ENCODE peak calls at places on chromosomes 13 and 19, in six cellular contexts. T, C, R, B, H and G are unnamed samples.

GRCh38 chr19:45428385-45429231 is 4.9 kb upstream of the ERCC1 start:
- DNase-seq in H (peak), B (peak), R (peak), C (no peak), T (no peak), G (no peak)

GRCh38 chr19:45291834-45292233 is 30.8 kb downstream of the CKM start:
- DNase-seq in B (no peak), T (no peak), H (no peak), C (no peak), R (no peak), G (no peak)

GRCh38 chr19:4589579-4590410 is 30.3 kb upstream of the SEMA6B start:
- DNase-seq in H (peak), B (peak), C (no peak), T (no peak), R (peak), G (no peak)

GRCh38 chr13:31242935-31243334 is 43.2 kb downstream of the B3GLCT start:
- DNase-seq in B (no peak), R (no peak), C (no peak), T (no peak), H (no peak), G (no peak)

GRCh38 chr19:39432677-39433025 is 3.1 kb downstream of the RPS16 start:
- DNase-seq in T (no peak), R (no peak), H (no peak), B (no peak), C (no peak), G (no peak)

GRCh38 chr13:107883561-107884175 is 331.7 kb downstream of the LIG4 start:
- DNase-seq in H (no peak), T (no peak), C (no peak), R (no peak), B (peak), G (no peak)

GRCh38 chr19:4457654-4458406 is at the start of gene UBXN6:
- DNase-seq in T (peak), R (peak), C (peak), H (peak), B (peak), G (peak)

GRCh38 chr13:105847532-105848295 is 687.7 kb downstream of the EFNB2 start:
- DNase-seq in B (peak), R (no peak), T (no peak), H (no peak), C (no peak), G (no peak)

GRCh38 chr13:29140277-29140676 is 320.1 kb downstream of the MTUS2 start:
- DNase-seq in C (no peak), T (no peak), H (peak), R (peak), B (no peak), G (no peak)

GRCh38 chr13:19864018-19864338 is 529 bp upstream of the ZMYM5 start:
- DNase-seq in H (no peak), T (peak), B (no peak), C (no peak), R (peak), G (no peak)

GRCh38 chr19:37519890-37520289 is 13.2 kb downstream of the ZNF793 start:
- DNase-seq in H (no peak), T (no peak), C (no peak), R (no peak), B (peak), G (peak)

GRCh38 chr19:42468273-42468796 is 25.6 kb upstream of the CXCL17 start:
- DNase-seq in B (peak), R (no peak), T (peak), H (no peak), C (no peak), G (peak)

GRCh38 chr13:108095036-108095435 is 120.3 kb downstream of the LIG4 start:
- DNase-seq in C (no peak), R (no peak), T (no peak), H (no peak), B (no peak), G (no peak)

GRCh38 chr13:20492036-20492435 is 33.6 kb downstream of the CRYL1 start:
- DNase-seq in T (no peak), B (peak), R (no peak), H (no peak), C (no peak), G (no peak)

GRCh38 chr13:94169783-94170513 is 309.5 kb downstream of the DCT start:
- DNase-seq in R (no peak), H (no peak), T (no peak), B (no peak), C (peak), G (no peak)

GRCh38 chr19:55255618-55256423 is 3.0 kb downstream of the PPP6R1 start:
- DNase-seq in R (no peak), H (no peak), T (no peak), B (peak), C (no peak), G (no peak)

GRCh38 chr13:38417727-38418126 is 68.1 kb downstream of the UFM1 start:
- DNase-seq in B (peak), H (no peak), R (no peak), C (no peak), T (no peak), G (peak)

GRCh38 chr13:51096131-51096530 is 14.9 kb downstream of the C13orf42 start:
- DNase-seq in T (no peak), B (no peak), H (peak), R (no peak), C (no peak), G (no peak)

GRCh38 chr13:105805866-105806265 is 729.6 kb downstream of the EFNB2 start:
- DNase-seq in R (no peak), T (no peak), H (no peak), C (no peak), B (no peak), G (no peak)

GRCh38 chr19:38285567-38285966 is 18.5 kb upstream of the C19orf33 start:
- DNase-seq in R (no peak), T (no peak), B (peak), C (no peak), H (no peak), G (no peak)

GRCh38 chr13:100387416-100387815 is 201.2 kb downstream of the GGACT start:
- DNase-seq in R (no peak), C (no peak), B (no peak), H (no peak), T (no peak), G (no peak)

GRCh38 chr13:37369618-37370017 is 228.9 kb downstream of the POSTN start:
- DNase-seq in C (no peak), R (no peak), H (no peak), T (no peak), B (no peak), G (no peak)

GRCh38 chr19:36986601-36987000 is 70.5 kb downstream of the ZNF568 start:
- DNase-seq in C (no peak), R (no peak), T (no peak), B (no peak), H (no peak), G (no peak)

GRCh38 chr13:76632388-76633044 is 253.7 kb downstream of the KCTD12 start:
- DNase-seq in T (no peak), R (no peak), C (no peak), B (no peak), H (peak), G (no peak)

GRCh38 chr13:111951982-111952565 is 114.9 kb upstream of the SOX1 start:
- DNase-seq in H (no peak), C (no peak), T (no peak), R (no peak), B (no peak), G (no peak)

GRCh38 chr13:76709851-76710250 is 176.4 kb downstream of the KCTD12 start:
- DNase-seq in T (no peak), H (no peak), C (no peak), R (no peak), B (no peak), G (no peak)

GRCh38 chr19:51751655-51752054 is at the start of gene FPR1:
- DNase-seq in B (peak), H (no peak), R (no peak), T (no peak), C (no peak), G (peak)

GRCh38 chr19:24159707-24160106 is 72.7 kb downstream of the ZNF254 start:
- DNase-seq in T (no peak), H (no peak), C (no peak), B (peak), R (no peak), G (peak)

GRCh38 chr13:113192902-113193301 is 15.6 kb downstream of the PCID2 start:
- DNase-seq in H (no peak), R (no peak), C (no peak), T (no peak), B (peak), G (peak)

GRCh38 chr13:95228130-95228529 is 73.1 kb downstream of the ABCC4 start:
- DNase-seq in T (no peak), H (no peak), C (no peak), B (no peak), R (no peak), G (no peak)

GRCh38 chr13:71685072-71685471 is 181.9 kb downstream of the DACH1 start:
- DNase-seq in B (no peak), C (no peak), T (no peak), R (no peak), H (no peak), G (no peak)

DNA sequence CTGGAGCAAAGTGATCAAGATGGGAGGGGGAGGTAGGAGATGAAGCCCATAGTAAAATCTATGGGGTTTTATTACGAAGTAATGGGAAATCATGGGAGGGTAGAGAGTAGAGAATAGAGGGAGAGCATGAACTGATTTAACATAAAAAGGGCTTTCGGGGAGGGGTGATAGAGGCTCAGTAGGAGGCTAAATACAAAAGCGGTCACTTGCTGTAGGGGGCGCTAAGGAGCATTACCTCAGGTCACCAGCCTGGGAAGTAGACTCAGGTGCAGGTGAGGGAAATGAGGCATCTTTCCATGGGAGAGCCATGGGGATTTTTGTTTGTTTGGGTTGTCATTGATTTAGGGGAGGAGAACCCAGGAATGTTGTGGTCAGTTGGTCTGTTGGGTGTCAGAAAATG is 14.1 kb downstream of the KRTDAP start:
- DNase-seq in C (no peak), H (no peak), R (no peak), B (no peak), T (no peak), G (no peak)
- TF ChIP-seq CTCF in C (no peak), H (peak), R (no peak), B (peak), T (no peak), G (no peak)

DNA sequence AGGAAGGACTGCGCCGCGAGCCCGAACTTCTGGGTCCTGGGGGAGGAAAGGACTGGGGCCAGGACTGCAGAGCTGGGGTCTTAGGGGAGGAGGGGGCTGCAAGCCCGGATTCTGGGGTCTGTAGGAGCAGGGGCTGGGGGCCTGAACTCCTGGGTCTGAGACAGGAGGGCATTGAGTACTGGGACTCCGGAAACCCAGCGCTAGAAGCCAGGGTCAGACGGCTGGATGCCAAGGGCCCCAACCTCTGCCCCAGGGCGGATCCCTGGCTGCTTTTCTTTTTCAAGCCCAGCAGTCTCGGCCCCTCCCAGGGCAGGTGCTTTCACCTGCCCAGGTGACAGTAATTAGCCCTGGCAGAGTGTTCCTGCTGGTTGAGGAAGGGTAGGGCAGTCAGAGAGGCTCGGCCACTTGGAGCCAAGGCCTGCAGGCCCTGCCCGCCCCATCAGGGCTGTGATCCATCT is 2.3 kb downstream of the MYH14 start:
- DNase-seq in T (peak), R (no peak), C (peak), H (no peak), B (no peak), G (no peak)
- H3K27ac ChIP-seq in T (peak), R (peak), C (peak), H (no peak), B (peak), G (no peak)

GRCh38 chr19:32313866-32314265 is 31.5 kb upstream of the ZNF507 start:
- DNase-seq in H (no peak), C (no peak), B (no peak), R (no peak), T (no peak), G (no peak)

GRCh38 chr19:32322541-32322940 is 22.9 kb upstream of the ZNF507 start:
- DNase-seq in H (no peak), C (no peak), T (no peak), B (peak), R (no peak), G (no peak)

GRCh38 chr19:32316034-32316433 is 29.4 kb upstream of the ZNF507 start:
- DNase-seq in R (no peak), H (peak), C (no peak), T (no peak), B (no peak), G (no peak)

GRCh38 chr19:32317045-32317444 is 28.4 kb upstream of the ZNF507 start:
- DNase-seq in H (no peak), T (no peak), B (no peak), C (no peak), R (no peak), G (no peak)

GRCh38 chr19:32318884-32319520 is 26.4 kb upstream of the ZNF507 start:
- DNase-seq in C (no peak), B (peak), R (no peak), H (peak), T (no peak), G (peak)
- TF ChIP-seq CTCF in C (no peak), B (peak), R (peak), H (peak), T (no peak), G (no peak)

GRCh38 chr19:33904681-33905080 is 108.0 kb downstream of the KCTD15 start:
- DNase-seq in C (peak), B (peak), H (peak), R (no peak), T (no peak), G (peak)

GRCh38 chr19:33906578-33907335 is 110.1 kb downstream of the KCTD15 start:
- DNase-seq in T (no peak), R (peak), H (no peak), B (no peak), C (peak), G (peak)

GRCh38 chr19:33905473-33905936 is 108.8 kb downstream of the KCTD15 start:
- DNase-seq in C (peak), B (peak), R (peak), T (peak), H (peak), G (no peak)

GRCh38 chr19:33903489-33903850 is 106.8 kb downstream of the KCTD15 start:
- DNase-seq in C (no peak), B (no peak), T (no peak), R (no peak), H (no peak), G (no peak)

DNA sequence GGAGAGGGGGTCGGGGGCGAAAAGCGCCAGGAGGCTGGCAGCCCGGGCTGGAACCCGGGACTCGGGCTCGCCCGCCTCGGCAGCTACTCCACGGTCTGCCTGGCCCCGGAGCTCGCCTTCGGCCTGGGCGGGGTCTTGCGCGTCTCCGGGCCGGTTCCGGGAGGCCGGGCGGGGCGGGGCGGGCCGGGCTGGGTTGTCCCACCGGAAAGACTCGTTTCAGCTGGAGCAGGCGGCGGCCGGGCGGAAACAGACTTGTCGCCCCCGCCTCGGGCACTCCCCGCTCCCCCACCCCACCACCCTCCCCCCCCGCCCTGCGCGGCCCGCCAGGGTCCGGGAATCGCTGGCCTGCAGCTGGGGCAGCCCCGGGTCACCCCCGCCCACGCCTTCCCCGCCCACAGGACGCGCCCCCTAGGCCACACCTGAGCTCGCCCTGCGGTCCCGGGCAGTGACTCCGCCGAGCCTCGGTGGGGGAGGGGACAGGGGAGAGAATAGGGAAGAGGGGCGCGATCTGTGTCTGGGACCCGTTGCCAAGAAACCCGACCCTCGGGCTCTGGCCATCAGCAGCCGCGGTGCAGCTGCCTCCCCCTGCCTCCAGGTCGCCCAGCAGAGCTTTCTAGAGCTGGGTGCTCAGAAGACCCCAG is 109.4 kb downstream of the KCTD15 start:
- DNase-seq in B (peak), T (peak), R (peak), H (peak), C (peak), G (peak)
- H3K27ac ChIP-seq in B (no peak), T (peak), R (peak), H (no peak), C (peak), G (no peak)

GRCh38 chr19:11140896-11141295 is 14.7 kb downstream of the SPC24 start:
- DNase-seq in T (no peak), C (no peak), R (no peak), B (no peak), H (no peak), G (no peak)

GRCh38 chr19:11137542-11138384 is 17.8 kb downstream of the SPC24 start:
- DNase-seq in H (peak), B (peak), R (peak), T (peak), C (peak), G (peak)

GRCh38 chr19:11141937-11142527 is 13.6 kb downstream of the SPC24 start:
- DNase-seq in H (no peak), T (no peak), B (peak), R (no peak), C (no peak), G (no peak)

GRCh38 chr19:11136400-11137101 is 19.0 kb downstream of the SPC24 start:
- DNase-seq in T (no peak), B (no peak), C (no peak), R (no peak), H (no peak), G (no peak)

GRCh38 chr19:11138659-11139526 is 16.7 kb downstream of the SPC24 start:
- DNase-seq in C (peak), B (peak), H (peak), R (peak), T (peak), G (peak)
- TF ChIP-seq CTCF in C (no peak), B (no peak), H (no peak), R (no peak), T (no peak), G (no peak)

GRCh38 chr13:44815507-44816074 is 173.7 kb downstream of the NUFIP1 start:
- DNase-seq in B (peak), H (peak), T (peak), R (no peak), C (peak), G (peak)
- H3K27ac ChIP-seq in B (peak), H (no peak), T (no peak), R (no peak), C (peak), G (peak)

DNA sequence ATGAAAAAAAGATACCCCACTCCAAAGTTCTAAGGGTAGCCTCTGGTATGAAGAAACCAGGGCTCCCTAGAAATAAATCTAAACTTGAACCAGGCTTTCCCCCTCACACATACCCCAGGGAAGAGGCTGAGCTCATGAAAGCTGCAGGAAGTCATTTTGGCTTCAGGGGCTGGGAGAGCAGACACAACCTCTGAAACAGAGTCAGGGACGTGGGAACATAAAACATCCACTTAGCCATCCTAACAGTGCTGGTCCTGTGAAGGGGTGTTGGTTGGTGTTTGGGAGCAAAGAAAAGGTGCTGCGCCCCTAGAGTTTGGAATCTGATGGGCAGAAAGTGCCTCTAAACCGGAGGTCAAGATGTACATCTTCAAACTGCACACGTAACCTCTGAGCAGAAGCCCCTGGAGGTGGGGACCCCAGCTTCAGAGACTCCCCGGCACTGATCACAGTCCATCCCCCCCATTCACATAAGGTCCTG is 15.8 kb downstream of the RAB3D start:
- DNase-seq in C (no peak), H (no peak), R (no peak), B (no peak), T (no peak), G (no peak)
- TF ChIP-seq CTCF in C (no peak), H (no peak), R (no peak), B (no peak), T (no peak), G (no peak)

GRCh38 chr19:18295034-18295451 is 13.6 kb upstream of the JUND start:
- DNase-seq in H (no peak), T (no peak), R (no peak), B (no peak), C (no peak), G (no peak)
- H3K27ac ChIP-seq in H (no peak), T (no peak), R (no peak), B (no peak), C (no peak), G (no peak)

GRCh38 chr19:31356587-31357314 is 7.5 kb upstream of the TSHZ3 start:
- DNase-seq in B (no peak), H (peak), T (peak), C (no peak), R (peak), G (no peak)
- TF ChIP-seq CTCF in B (no peak), H (peak), T (peak), C (no peak), R (peak), G (no peak)

GRCh38 chr13:42883142-42883541 is 101.8 kb downstream of the FAM216B start:
- DNase-seq in H (no peak), T (no peak), B (no peak), R (no peak), C (no peak), G (no peak)

GRCh38 chr13:42880241-42880640 is 98.9 kb downstream of the FAM216B start:
- DNase-seq in C (no peak), T (no peak), B (no peak), R (no peak), H (no peak), G (no peak)

GRCh38 chr13:42883771-42884170 is 102.4 kb downstream of the FAM216B start:
- DNase-seq in B (peak), C (no peak), T (peak), R (no peak), H (peak), G (no peak)

DNA sequence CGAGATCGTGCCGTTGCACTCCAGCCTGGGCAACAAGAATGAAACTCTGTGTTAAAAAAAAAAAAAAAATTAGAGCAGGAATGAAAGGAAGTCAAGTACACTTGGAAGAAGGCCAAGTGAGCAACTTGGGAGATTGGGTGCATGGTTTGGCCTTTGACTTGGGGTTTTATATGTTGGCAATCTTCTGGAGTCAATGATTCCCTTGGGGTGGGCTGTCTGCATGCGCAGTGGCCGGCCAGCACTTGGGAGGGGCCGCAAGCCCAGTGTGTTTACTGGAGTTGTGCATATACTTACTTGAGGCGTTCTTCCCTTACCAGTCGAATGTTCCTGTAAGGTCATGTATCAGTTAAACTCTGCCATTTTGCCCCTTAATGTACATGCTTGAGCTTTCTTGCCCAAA is 103.9 kb downstream of the FAM216B start:
- DNase-seq in T (no peak), C (no peak), R (no peak), B (no peak), H (no peak), G (no peak)
- H3K27ac ChIP-seq in T (no peak), C (no peak), R (no peak), B (no peak), H (no peak), G (no peak)